ENCODE peak calls at places on chromosomes 1 and 21, in four cellular contexts. Z is breast epithelium, V is progenitor cell of endocrine pancreas, F is HFFc6. B is an unnamed sample.

GRCh38 chr1:46550751-46551231 is 656 bp downstream of the KNCN start:
- DNase-seq in Z (no peak), V (no peak), F (no peak), B (no peak)

GRCh38 chr1:68495532-68495931 is 1.4 kb downstream of the DEPDC1 start:
- DNase-seq in Z (no peak), V (no peak), F (no peak), B (no peak)

GRCh38 chr1:94745742-94746141 is 74.4 kb upstream of the SLC44A3 start:
- DNase-seq in Z (no peak), V (no peak), F (no peak), B (no peak)

GRCh38 chr1:111517464-111518225 is 14.2 kb upstream of the ADORA3 start:
- DNase-seq in Z (no peak), V (no peak), F (no peak), B (no peak)

GRCh38 chr1:26357121-26357602 is 3.2 kb upstream of the CRYBG2 start:
- DNase-seq in Z (no peak), V (no peak), F (no peak), B (no peak)

GRCh38 chr1:108125312-108126138 is 74.6 kb downstream of the SLC25A24 start:
- DNase-seq in Z (peak), V (peak), F (peak), B (peak)

GRCh38 chr1:1782399-1783221 is 4.3 kb upstream of the NADK start:
- DNase-seq in Z (no peak), V (peak), F (peak), B (no peak)

GRCh38 chr1:171389176-171389575 is 75.2 kb downstream of the FMO4 start:
- DNase-seq in Z (no peak), V (no peak), F (peak), B (no peak)

GRCh38 chr1:200751717-200752116 is 13.0 kb downstream of the CAMSAP2 start:
- DNase-seq in Z (no peak), V (no peak), F (no peak), B (no peak)

GRCh38 chr1:3349968-3350299 is 104.5 kb upstream of the ARHGEF16 start:
- DNase-seq in Z (no peak), V (no peak), F (no peak), B (no peak)

GRCh38 chr1:3350441-3351261 is 103.8 kb upstream of the ARHGEF16 start:
- DNase-seq in Z (no peak), V (no peak), F (no peak), B (no peak)

GRCh38 chr1:3347257-3348020 is 107.0 kb upstream of the ARHGEF16 start:
- DNase-seq in Z (no peak), V (no peak), F (no peak), B (no peak)

GRCh38 chr1:3348196-3348865 is 106.1 kb upstream of the ARHGEF16 start:
- DNase-seq in Z (no peak), V (no peak), F (no peak), B (no peak)

GRCh38 chr1:3349161-3349967 is 105.1 kb upstream of the ARHGEF16 start:
- DNase-seq in Z (no peak), V (no peak), F (no peak), B (no peak)
- TF ChIP-seq CTCF in Z (no peak), V (peak), F (peak), B (no peak)

GRCh38 chr1:115364044-115364775 is 26.2 kb upstream of the NGF start:
- DNase-seq in Z (no peak), V (no peak), F (peak), B (no peak)
- TF ChIP-seq CTCF in Z (no peak), V (no peak), F (no peak), B (no peak)

GRCh38 chr1:175637917-175638316 is 105.5 kb downstream of the TNR start:
- DNase-seq in Z (no peak), V (no peak), F (no peak), B (no peak)
- TF ChIP-seq CTCF in Z (no peak), V (no peak), F (no peak), B (no peak)

DNA sequence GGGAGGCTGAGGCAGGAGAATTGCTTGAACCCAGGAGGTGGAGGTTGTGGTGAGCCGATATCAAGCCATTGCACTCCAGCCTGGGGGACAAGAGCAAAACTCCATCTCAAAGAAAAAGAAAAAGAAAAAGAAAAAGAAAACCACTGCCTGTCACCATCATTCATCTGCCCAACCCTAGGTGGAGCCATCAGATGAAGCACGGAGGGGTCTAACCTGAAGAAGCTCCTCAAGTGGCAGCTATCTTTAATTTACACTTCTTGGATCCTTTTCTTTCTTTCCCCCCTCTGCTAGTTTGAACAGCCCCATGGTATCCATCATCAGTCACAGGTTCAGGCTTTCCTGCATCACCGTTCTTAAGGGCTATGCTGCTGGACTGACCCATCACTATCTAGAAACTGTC is 57.0 kb downstream of the PLEKHA6 start:
- DNase-seq in Z (no peak), V (no peak), F (no peak), B (no peak)
- TF ChIP-seq CTCF in Z (no peak), V (no peak), F (no peak), B (no peak)

GRCh38 chr1:31214316-31215082 is 25.2 kb downstream of the NKAIN1 start:
- DNase-seq in Z (no peak), V (no peak), F (no peak), B (no peak)
- TF ChIP-seq CTCF in Z (no peak), V (no peak), F (peak), B (no peak)

GRCh38 chr21:41975391-41976272 is 21.8 kb upstream of the C2CD2 start:
- DNase-seq in Z (peak), V (no peak), F (no peak), B (no peak)

GRCh38 chr21:41977034-41977950 is 23.5 kb upstream of the C2CD2 start:
- DNase-seq in Z (peak), V (no peak), F (no peak), B (no peak)

GRCh38 chr21:41974752-41975053 is 20.9 kb upstream of the C2CD2 start:
- DNase-seq in Z (peak), V (no peak), F (no peak), B (no peak)

GRCh38 chr21:41973861-41974751 is 20.3 kb upstream of the C2CD2 start:
- DNase-seq in Z (peak), V (no peak), F (no peak), B (no peak)

GRCh38 chr21:41976611-41977010 is 22.8 kb upstream of the C2CD2 start:
- DNase-seq in Z (peak), V (no peak), F (no peak), B (no peak)
- TF ChIP-seq CTCF in Z (no peak), V (no peak), F (no peak), B (no peak)

GRCh38 chr1:182806015-182806678 is 16.6 kb downstream of the NPL start:
- DNase-seq in Z (no peak), V (peak), F (no peak), B (no peak)
- TF ChIP-seq CTCF in Z (no peak), V (peak), F (no peak), B (no peak)